ENCODE peak calls at places on chromosome 14, in nine cellular contexts. G is neural crest cell; O is A549; Y is left lung; D is stomach; K is CD4-positive, alpha-beta T cell; X is suprapubic skin; W is WTC11; A is osteocyte. E is an unnamed sample.

GRCh38 chr14:57725399-57726077 is 140.4 kb downstream of the SLC35F4 start:
- DNase-seq in G (no peak), O (peak), Y (no peak), D (no peak), K (no peak), X (no peak), W (no peak), A (no peak), E (peak)

GRCh38 chr14:49634547-49635334 is at the start of gene DNAAF2:
- DNase-seq in G (peak), O (peak), Y (peak), D (peak), K (peak), X (peak), W (peak), A (no peak), E (peak)

GRCh38 chr14:77961853-77962580 is 162.1 kb downstream of the ADCK1 start:
- DNase-seq in G (no peak), O (peak), Y (no peak), D (no peak), K (no peak), X (no peak), W (no peak), A (no peak), E (no peak)

GRCh38 chr14:75144944-75145343 is 18.1 kb upstream of the NEK9 start:
- DNase-seq in G (no peak), O (no peak), Y (no peak), D (no peak), K (no peak), X (no peak), W (no peak), A (no peak), E (no peak)

GRCh38 chr14:101573289-101573688 is 12.0 kb downstream of the DIO3 start:
- DNase-seq in G (no peak), O (no peak), Y (peak), D (no peak), K (no peak), X (no peak), W (no peak), A (no peak), E (no peak)

GRCh38 chr14:94601961-94602391 is 10.2 kb upstream of the SERPINA3 start:
- DNase-seq in G (no peak), O (peak), Y (no peak), D (peak), K (no peak), X (peak), W (no peak), A (no peak), E (peak)

GRCh38 chr14:33460119-33460518 is 490.8 kb downstream of the EGLN3 start:
- DNase-seq in G (no peak), O (no peak), Y (no peak), D (no peak), K (no peak), X (no peak), W (no peak), A (no peak), E (no peak)

GRCh38 chr14:91906374-91906773 is 39.0 kb upstream of the TC2N start:
- DNase-seq in G (no peak), O (peak), Y (no peak), D (peak), K (no peak), X (no peak), W (no peak), A (no peak), E (no peak)

GRCh38 chr14:100222219-100223093 is 16.5 kb upstream of the YY1 start:
- DNase-seq in G (no peak), O (no peak), Y (no peak), D (no peak), K (no peak), X (no peak), W (no peak), A (no peak), E (no peak)

GRCh38 chr14:80117876-80118275 is 93.4 kb downstream of the DIO2 start:
- DNase-seq in G (no peak), O (no peak), Y (no peak), D (no peak), K (no peak), X (no peak), W (no peak), A (no peak), E (no peak)

GRCh38 chr14:85535916-85536834 is 6.2 kb downstream of the FLRT2 start:
- DNase-seq in G (no peak), O (peak), Y (no peak), D (no peak), K (no peak), X (no peak), W (no peak), A (no peak), E (peak)

GRCh38 chr14:56172571-56172971 is 54.4 kb downstream of the PELI2 start:
- DNase-seq in G (no peak), O (peak), Y (no peak), D (no peak), K (no peak), X (no peak), W (no peak), A (no peak), E (peak)

GRCh38 chr14:101865288-101865687 is 99.1 kb upstream of the DYNC1H1 start:
- DNase-seq in G (no peak), O (no peak), Y (no peak), D (no peak), K (no peak), X (no peak), W (no peak), A (no peak), E (no peak)

GRCh38 chr14:51828017-51828797 is 32.2 kb upstream of the GNG2 start:
- DNase-seq in G (no peak), O (peak), Y (peak), D (peak), K (peak), X (no peak), W (no peak), A (no peak), E (peak)

GRCh38 chr14:98136420-98136819 is 1135.6 kb downstream of the BCL11B start:
- DNase-seq in G (no peak), O (no peak), Y (no peak), D (no peak), K (no peak), X (no peak), W (no peak), A (no peak), E (no peak)

GRCh38 chr14:91257328-91258020 is 13.0 kb upstream of the GPR68 start:
- DNase-seq in G (no peak), O (peak), Y (no peak), D (no peak), K (no peak), X (no peak), W (no peak), A (no peak), E (no peak)

GRCh38 chr14:85093631-85094330 is 436.2 kb upstream of the FLRT2 start:
- DNase-seq in G (no peak), O (no peak), Y (no peak), D (no peak), K (no peak), X (no peak), W (no peak), A (no peak), E (peak)

GRCh38 chr14:37597538-37598084 is 2.2 kb downstream of the TTC6 start:
- DNase-seq in G (no peak), O (peak), Y (no peak), D (peak), K (no peak), X (no peak), W (peak), A (no peak), E (no peak)
- TF ChIP-seq CTCF in G (peak), O (peak), Y (peak), D (no peak), K (no peak), X (no peak), W (peak), A (peak), E (no peak)

GRCh38 chr14:104019806-104020205 is 65.7 kb upstream of the ASPG start:
- DNase-seq in G (no peak), O (no peak), Y (no peak), D (no peak), K (no peak), X (no peak), W (no peak), A (no peak), E (no peak)
- TF ChIP-seq CTCF in G (no peak), O (no peak), Y (no peak), D (no peak), K (no peak), X (no peak), W (no peak), A (no peak), E (no peak)

GRCh38 chr14:35215110-35215872 is 76.9 kb upstream of the PSMA6 start:
- DNase-seq in G (no peak), O (peak), Y (no peak), D (no peak), K (no peak), X (no peak), W (no peak), A (no peak), E (peak)
- TF ChIP-seq CTCF in G (peak), O (peak), Y (peak), D (no peak), K (no peak), X (no peak), W (no peak), A (peak), E (peak)

GRCh38 chr14:61319706-61320105 is 1.7 kb upstream of the PRKCH start:
- DNase-seq in G (no peak), O (no peak), Y (no peak), D (no peak), K (no peak), X (no peak), W (no peak), A (no peak), E (no peak)

GRCh38 chr14:61322011-61322798 is 826 bp downstream of the PRKCH start:
- DNase-seq in G (no peak), O (no peak), Y (peak), D (peak), K (peak), X (no peak), W (peak), A (no peak), E (peak)

GRCh38 chr14:61322799-61323290 is 1.5 kb downstream of the PRKCH start:
- DNase-seq in G (no peak), O (peak), Y (no peak), D (no peak), K (peak), X (no peak), W (no peak), A (no peak), E (peak)

GRCh38 chr14:61320806-61321384 is 484 bp upstream of the PRKCH start:
- DNase-seq in G (no peak), O (no peak), Y (no peak), D (no peak), K (no peak), X (no peak), W (no peak), A (no peak), E (no peak)

DNA sequence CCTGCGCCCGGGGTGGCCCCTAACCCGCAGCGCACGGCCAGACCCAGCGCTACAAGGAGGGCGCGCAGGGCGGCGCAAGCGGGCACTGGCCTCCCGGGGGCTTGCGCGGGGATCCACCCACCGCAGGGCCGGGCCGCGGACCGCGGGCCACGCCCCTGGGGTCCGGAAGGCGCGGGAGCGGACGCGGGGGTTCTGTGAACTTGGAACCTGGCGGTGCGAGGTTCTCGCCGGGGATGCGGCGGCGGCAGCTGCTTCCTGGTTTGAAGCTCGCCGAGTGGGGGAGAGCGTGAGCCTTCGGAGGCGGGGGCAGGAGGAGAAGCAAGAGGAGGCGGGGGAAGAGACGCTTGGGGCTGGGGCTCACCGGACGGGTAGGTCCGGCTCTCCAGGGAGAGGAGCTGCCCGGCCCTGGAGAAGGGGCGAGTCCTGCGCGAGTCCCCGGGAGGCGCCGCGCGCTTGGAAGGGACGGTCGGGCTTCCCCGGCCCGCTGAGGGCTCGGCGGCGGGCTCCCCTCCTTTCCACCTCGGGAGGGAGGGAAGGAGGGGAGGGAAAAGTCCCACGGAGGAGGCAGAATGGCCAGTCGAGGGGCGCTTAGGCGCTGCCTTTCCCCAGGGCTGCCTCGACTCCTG is at the start of gene PRKCH:
- DNase-seq in G (peak), O (peak), Y (peak), D (peak), K (peak), X (peak), W (peak), A (no peak), E (peak)
- TF ChIP-seq CTCF in G (no peak), O (peak), Y (no peak), D (no peak), K (peak), X (no peak), W (no peak), A (peak), E (no peak)

DNA sequence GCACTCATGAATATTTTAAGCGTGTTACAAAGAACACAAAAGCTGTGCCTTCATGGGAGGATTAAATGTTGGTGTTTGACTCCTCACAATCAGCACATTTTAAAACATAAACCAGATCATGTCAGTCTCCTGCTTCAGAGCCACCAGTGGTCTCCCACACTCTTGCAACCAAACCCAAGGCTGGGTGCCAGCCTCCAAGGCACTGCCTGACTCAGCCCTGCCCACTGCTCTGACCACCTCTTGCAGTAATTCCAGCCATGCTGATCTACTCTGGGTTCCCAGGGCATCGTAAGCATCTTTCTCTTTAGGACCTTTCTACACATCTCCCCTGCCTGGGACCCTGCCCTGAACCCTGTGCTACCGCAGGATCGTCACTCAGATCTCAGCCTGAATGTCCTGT is 449.6 kb downstream of the RAD51B start:
- DNase-seq in G (no peak), O (no peak), Y (no peak), D (no peak), K (no peak), X (no peak), W (no peak), A (no peak), E (no peak)
- TF ChIP-seq CTCF in G (no peak), O (no peak), Y (no peak), D (no peak), K (no peak), X (no peak), W (no peak), A (no peak), E (no peak)

GRCh38 chr14:54642950-54643695 is 76.2 kb downstream of the SAMD4A start:
- DNase-seq in G (no peak), O (peak), Y (no peak), D (no peak), K (no peak), X (no peak), W (no peak), A (no peak), E (peak)

GRCh38 chr14:54647378-54647777 is 80.5 kb downstream of the SAMD4A start:
- DNase-seq in G (no peak), O (no peak), Y (no peak), D (no peak), K (no peak), X (no peak), W (no peak), A (no peak), E (no peak)

GRCh38 chr14:54643696-54644176 is 76.8 kb downstream of the SAMD4A start:
- DNase-seq in G (no peak), O (no peak), Y (no peak), D (no peak), K (no peak), X (no peak), W (no peak), A (no peak), E (no peak)

GRCh38 chr14:54650331-54651017 is 83.5 kb downstream of the SAMD4A start:
- DNase-seq in G (no peak), O (peak), Y (no peak), D (no peak), K (no peak), X (no peak), W (no peak), A (no peak), E (no peak)

GRCh38 chr14:54646576-54647130 is 79.7 kb downstream of the SAMD4A start:
- DNase-seq in G (no peak), O (no peak), Y (no peak), D (no peak), K (no peak), X (no peak), W (no peak), A (no peak), E (no peak)
- TF ChIP-seq CTCF in G (no peak), O (no peak), Y (no peak), D (no peak), K (no peak), X (no peak), W (no peak), A (no peak), E (no peak)

GRCh38 chr14:63387691-63388090 is 69.0 kb upstream of the GPHB5 start:
- DNase-seq in G (no peak), O (no peak), Y (no peak), D (no peak), K (no peak), X (no peak), W (no peak), A (no peak), E (no peak)

GRCh38 chr14:63393002-63393401 is 74.3 kb upstream of the GPHB5 start:
- DNase-seq in G (no peak), O (no peak), Y (no peak), D (no peak), K (no peak), X (no peak), W (no peak), A (no peak), E (no peak)

GRCh38 chr14:63394432-63394831 is 75.7 kb upstream of the GPHB5 start:
- DNase-seq in G (no peak), O (no peak), Y (no peak), D (no peak), K (no peak), X (no peak), W (no peak), A (no peak), E (no peak)

GRCh38 chr14:63383776-63384367 is 65.1 kb upstream of the GPHB5 start:
- DNase-seq in G (no peak), O (no peak), Y (no peak), D (no peak), K (no peak), X (no peak), W (no peak), A (no peak), E (no peak)

DNA sequence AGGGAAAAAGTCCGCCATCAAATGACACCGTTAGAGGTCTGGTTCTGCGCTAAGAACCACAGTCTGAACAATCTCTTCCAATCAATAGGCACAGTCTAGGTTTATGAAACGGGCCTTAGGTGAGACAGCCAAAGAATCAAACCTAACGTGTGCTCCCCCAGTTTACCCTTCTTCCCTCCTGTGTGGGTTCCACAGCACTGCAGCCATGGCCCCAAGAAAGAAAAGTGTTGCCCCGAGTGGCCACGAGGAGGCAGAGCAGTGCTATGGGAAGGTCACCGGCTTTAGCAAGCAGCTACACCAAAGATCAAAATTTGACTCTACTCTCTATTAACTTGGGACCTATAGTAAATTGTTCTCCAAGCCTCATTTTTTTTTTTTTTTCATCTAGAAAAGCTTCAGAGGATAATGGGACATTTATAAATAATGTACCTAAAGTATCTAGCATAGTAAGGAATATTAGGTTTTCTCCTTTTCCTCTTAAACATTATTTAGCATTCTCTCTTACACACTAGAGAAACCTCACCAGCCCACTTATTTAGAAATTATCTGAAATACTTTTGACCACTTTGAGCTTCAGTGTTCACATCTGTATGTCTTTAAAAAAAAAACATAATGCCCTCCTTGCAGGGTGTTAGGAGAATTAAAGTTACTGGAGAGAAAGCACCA is 70.2 kb upstream of the GPHB5 start:
- DNase-seq in G (peak), O (peak), Y (peak), D (peak), K (peak), X (no peak), W (peak), A (peak), E (peak)
- TF ChIP-seq CTCF in G (peak), O (peak), Y (peak), D (no peak), K (peak), X (peak), W (peak), A (peak), E (peak)

DNA sequence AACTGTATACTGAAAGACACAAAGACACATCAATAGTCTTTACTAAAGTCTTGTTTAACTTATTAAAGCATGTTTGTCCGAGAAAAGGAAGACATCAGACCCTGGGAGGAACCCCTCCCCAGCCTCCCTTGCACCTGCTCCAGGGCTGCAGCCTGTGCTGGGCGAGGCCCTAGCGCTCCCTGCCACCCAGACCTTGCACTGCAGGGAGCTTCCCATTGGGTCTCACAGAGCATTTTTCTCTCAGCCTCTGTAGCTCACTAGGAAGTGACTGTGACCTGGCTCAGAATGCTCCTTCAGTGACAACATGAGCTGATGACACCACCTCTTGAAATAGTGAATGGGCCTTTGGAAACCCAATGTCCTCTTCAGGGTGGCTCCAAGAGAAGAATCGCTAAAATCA is 461.2 kb downstream of the TMEM121 start:
- DNase-seq in G (no peak), O (no peak), Y (no peak), D (no peak), K (no peak), X (no peak), W (no peak), A (peak), E (no peak)
- TF ChIP-seq CTCF in G (no peak), O (no peak), Y (no peak), D (no peak), K (no peak), X (no peak), W (no peak), A (no peak), E (no peak)

DNA sequence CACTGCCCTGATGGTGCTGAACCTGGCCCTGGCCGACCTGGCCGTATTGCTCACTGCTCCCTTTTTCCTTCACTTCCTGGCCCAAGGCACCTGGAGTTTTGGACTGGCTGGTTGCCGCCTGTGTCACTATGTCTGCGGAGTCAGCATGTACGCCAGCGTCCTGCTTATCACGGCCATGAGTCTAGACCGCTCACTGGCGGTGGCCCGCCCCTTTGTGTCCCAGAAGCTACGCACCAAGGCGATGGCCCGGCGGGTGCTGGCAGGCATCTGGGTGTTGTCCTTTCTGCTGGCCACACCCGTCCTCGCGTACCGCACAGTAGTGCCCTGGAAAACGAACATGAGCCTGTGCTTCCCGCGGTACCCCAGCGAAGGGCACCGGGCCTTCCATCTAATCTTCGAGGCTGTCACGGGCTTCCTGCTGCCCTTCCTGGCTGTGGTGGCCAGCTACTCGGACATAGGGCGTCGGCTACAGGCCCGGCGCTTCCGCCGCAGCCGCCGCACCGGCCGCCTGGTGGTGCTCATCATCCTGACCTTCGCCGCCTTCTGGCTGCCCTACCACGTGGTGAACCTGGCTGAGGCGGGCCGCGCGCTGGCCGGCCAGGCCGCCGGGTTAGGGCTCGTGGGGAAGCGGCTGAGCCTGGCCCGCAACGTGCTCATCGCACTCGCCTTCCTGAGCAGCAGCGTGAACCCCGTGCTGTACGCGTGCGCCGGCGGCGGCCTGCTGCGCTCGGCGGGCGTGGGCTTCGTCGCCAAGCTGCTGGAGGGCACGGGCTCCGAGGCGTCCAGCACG is 4.7 kb downstream of the LTB4R start:
- DNase-seq in G (no peak), O (no peak), Y (peak), D (peak), K (no peak), X (peak), W (peak), A (no peak), E (no peak)
- TF ChIP-seq CTCF in G (no peak), O (no peak), Y (peak), D (no peak), K (no peak), X (no peak), W (no peak), A (no peak), E (no peak)

GRCh38 chr14:30185832-30186231 is 258.2 kb upstream of the PRKD1 start:
- DNase-seq in G (no peak), O (no peak), Y (no peak), D (no peak), K (no peak), X (no peak), W (no peak), A (no peak), E (no peak)
- TF ChIP-seq CTCF in G (peak), O (no peak), Y (no peak), D (no peak), K (no peak), X (no peak), W (peak), A (no peak), E (peak)